ENCODE peak calls at places on chromosomes 12 and 14, in four cellular contexts. One of them, this sample, is unnamed.

GRCh38 chr14:63438065-63438757 is 105.0 kb downstream of the PPP2R5E start:
- DNase-seq in HepG2: peak
- DNase-seq in H1: no peak
- DNase-seq in K562: peak
- DNase-seq in this sample: no peak

GRCh38 chr12:33546004-33546403 is 106.4 kb upstream of the SYT10 start:
- DNase-seq in HepG2: no peak
- DNase-seq in H1: no peak
- DNase-seq in K562: no peak
- DNase-seq in this sample: no peak

GRCh38 chr12:22658214-22658613 is 33.2 kb downstream of the ETNK1 start:
- DNase-seq in HepG2: no peak
- DNase-seq in H1: no peak
- DNase-seq in K562: no peak
- DNase-seq in this sample: no peak

GRCh38 chr12:105385141-105385540 is 54.6 kb downstream of the C12orf75 start:
- DNase-seq in HepG2: no peak
- DNase-seq in H1: no peak
- DNase-seq in K562: no peak
- DNase-seq in this sample: no peak

GRCh38 chr14:77122555-77123125 is 19.0 kb downstream of the ZDHHC22 start:
- DNase-seq in HepG2: no peak
- DNase-seq in H1: no peak
- DNase-seq in K562: no peak
- DNase-seq in this sample: no peak

GRCh38 chr14:75697371-75697770 is 36.3 kb downstream of the TTLL5 start:
- DNase-seq in HepG2: no peak
- DNase-seq in H1: no peak
- DNase-seq in K562: no peak
- DNase-seq in this sample: no peak

GRCh38 chr14:54756656-54757392 is 145.8 kb downstream of the GCH1 start:
- DNase-seq in HepG2: no peak
- DNase-seq in H1: no peak
- DNase-seq in K562: no peak
- DNase-seq in this sample: no peak

GRCh38 chr14:26403760-26404159 is 194.1 kb downstream of the NOVA1 start:
- DNase-seq in HepG2: no peak
- DNase-seq in H1: no peak
- DNase-seq in K562: no peak
- DNase-seq in this sample: no peak

GRCh38 chr12:79673334-79673733 is 17.4 kb downstream of the PAWR start:
- DNase-seq in HepG2: no peak
- DNase-seq in H1: no peak
- DNase-seq in K562: no peak
- DNase-seq in this sample: no peak

GRCh38 chr12:12451063-12451462 is 94.2 kb downstream of the BORCS5 start:
- DNase-seq in HepG2: no peak
- DNase-seq in H1: no peak
- DNase-seq in K562: no peak
- DNase-seq in this sample: no peak

GRCh38 chr12:70609739-70610491 is 27.3 kb downstream of the PTPRB start:
- DNase-seq in HepG2: no peak
- DNase-seq in H1: peak
- DNase-seq in K562: peak
- DNase-seq in this sample: no peak

GRCh38 chr14:65211341-65211987 is 109.1 kb upstream of the MAX start:
- DNase-seq in HepG2: peak
- DNase-seq in H1: no peak
- DNase-seq in K562: no peak
- DNase-seq in this sample: no peak

GRCh38 chr12:127174881-127175280 is 1092.1 kb upstream of the TMEM132C start:
- DNase-seq in HepG2: no peak
- DNase-seq in H1: no peak
- DNase-seq in K562: no peak
- DNase-seq in this sample: no peak

GRCh38 chr12:31868980-31869379 is 90.2 kb upstream of the RESF1 start:
- DNase-seq in HepG2: no peak
- DNase-seq in H1: no peak
- DNase-seq in K562: no peak
- DNase-seq in this sample: no peak

GRCh38 chr14:93073833-93074769 is 41.6 kb downstream of the ITPK1 start:
- DNase-seq in HepG2: peak
- DNase-seq in H1: no peak
- DNase-seq in K562: no peak
- DNase-seq in this sample: no peak

GRCh38 chr12:116303929-116304328 is 26.4 kb upstream of the MED13L start:
- DNase-seq in HepG2: no peak
- DNase-seq in H1: no peak
- DNase-seq in K562: no peak
- DNase-seq in this sample: no peak

GRCh38 chr14:36070056-36071043 is 106.2 kb downstream of the PTCSC3 start:
- DNase-seq in HepG2: peak
- DNase-seq in H1: peak
- DNase-seq in K562: peak
- DNase-seq in this sample: no peak
- TF ChIP-seq CTCF in HepG2: peak
- TF ChIP-seq CTCF in H1: peak
- TF ChIP-seq CTCF in K562: peak
- TF ChIP-seq CTCF in this sample: peak

GRCh38 chr14:89621791-89622638 is 205.0 kb upstream of the FOXN3 start:
- DNase-seq in HepG2: peak
- DNase-seq in H1: no peak
- DNase-seq in K562: no peak
- DNase-seq in this sample: no peak

GRCh38 chr14:89620436-89620835 is 203.4 kb upstream of the FOXN3 start:
- DNase-seq in HepG2: no peak
- DNase-seq in H1: no peak
- DNase-seq in K562: no peak
- DNase-seq in this sample: no peak

GRCh38 chr14:89619616-89620273 is 202.7 kb upstream of the FOXN3 start:
- DNase-seq in HepG2: no peak
- DNase-seq in H1: no peak
- DNase-seq in K562: no peak
- DNase-seq in this sample: no peak

GRCh38 chr14:89618821-89619551 is 202.0 kb upstream of the FOXN3 start:
- DNase-seq in HepG2: peak
- DNase-seq in H1: peak
- DNase-seq in K562: peak
- DNase-seq in this sample: no peak

GRCh38 chr14:89621009-89621421 is 204.0 kb upstream of the FOXN3 start:
- DNase-seq in HepG2: no peak
- DNase-seq in H1: no peak
- DNase-seq in K562: no peak
- DNase-seq in this sample: no peak
- TF ChIP-seq CBX5 in HepG2: no peak
- TF ChIP-seq CBX5 in H1: no peak
- TF ChIP-seq CBX5 in K562: no peak
- TF ChIP-seq CBX5 in this sample: no peak

GRCh38 chr12:2382391-2383155 is 329.8 kb downstream of the CACNA1C start:
- DNase-seq in HepG2: no peak
- DNase-seq in H1: no peak
- DNase-seq in K562: no peak
- DNase-seq in this sample: no peak
- TF ChIP-seq CTCF in HepG2: no peak
- TF ChIP-seq CTCF in H1: no peak
- TF ChIP-seq CTCF in K562: no peak
- TF ChIP-seq CTCF in this sample: peak

GRCh38 chr12:94247256-94247655 is 98.9 kb downstream of the PLXNC1 start:
- DNase-seq in HepG2: no peak
- DNase-seq in H1: no peak
- DNase-seq in K562: no peak
- DNase-seq in this sample: no peak
- TF ChIP-seq CBX5 in HepG2: no peak
- TF ChIP-seq CBX5 in H1: no peak
- TF ChIP-seq CBX5 in K562: no peak
- TF ChIP-seq CBX5 in this sample: no peak

GRCh38 chr12:132781938-132782337 is 20.3 kb upstream of the ANKLE2 start:
- DNase-seq in HepG2: no peak
- DNase-seq in H1: no peak
- DNase-seq in K562: no peak
- DNase-seq in this sample: no peak
- TF ChIP-seq CTCF in HepG2: no peak
- TF ChIP-seq CTCF in H1: no peak
- TF ChIP-seq CTCF in K562: no peak
- TF ChIP-seq CTCF in this sample: no peak